ENCODE peak calls at places on chromosomes 3 and 15, in ten cellular contexts. M, N, B, A, V, Y, O, T, Q and P are unnamed samples.

GRCh38 chr3:99502871-99503270 is 135.5 kb upstream of the COL8A1 start:
- ATAC-seq in B (no peak), Y (no peak), T (no peak), M (no peak), N (no peak), A (no peak), Q (peak), O (no peak), V (no peak), P (no peak)

GRCh38 chr3:64667887-64668581 is 19.8 kb downstream of the ADAMTS9 start:
- ATAC-seq in Y (no peak), Q (no peak), T (peak), N (no peak), M (no peak), V (peak), B (no peak), O (peak), A (no peak), P (peak)

GRCh38 chr3:138682674-138683073 is 74.1 kb downstream of the FAIM start:
- ATAC-seq in M (no peak), B (no peak), Q (no peak), V (no peak), T (no peak), A (no peak), N (no peak), O (no peak), Y (no peak), P (no peak)

GRCh38 chr3:133548090-133548489 is 25.4 kb upstream of the CDV3 start:
- ATAC-seq in O (peak), B (no peak), Q (no peak), M (no peak), T (no peak), Y (no peak), V (peak), A (no peak), N (no peak), P (peak)

GRCh38 chr15:32675474-32675873 is 34.0 kb downstream of the SCG5 start:
- ATAC-seq in V (no peak), T (peak), O (no peak), Q (no peak), Y (no peak), A (no peak), M (no peak), B (no peak), N (no peak), P (no peak)

GRCh38 chr3:152309031-152309430 is 40.3 kb downstream of the MBNL1 start:
- ATAC-seq in Y (no peak), N (no peak), B (no peak), Q (no peak), O (peak), M (no peak), V (peak), T (peak), A (no peak), P (no peak)

GRCh38 chr3:78130741-78131290 is 1090.9 kb downstream of the ROBO2 start:
- ATAC-seq in V (no peak), T (no peak), Y (no peak), B (no peak), O (no peak), M (no peak), Q (no peak), A (no peak), N (no peak), P (no peak)

GRCh38 chr3:81823882-81824395 is 62.5 kb upstream of the GBE1 start:
- ATAC-seq in N (no peak), M (no peak), V (peak), Y (no peak), B (no peak), O (peak), Q (no peak), T (peak), A (no peak), P (no peak)

GRCh38 chr3:79751703-79752102 is 16.1 kb downstream of the ROBO1 start:
- ATAC-seq in B (no peak), O (no peak), Y (no peak), T (no peak), M (no peak), Q (no peak), N (no peak), A (no peak), V (no peak), P (no peak)

GRCh38 chr3:114092151-114093000 is 35.8 kb downstream of the QTRT2 start:
- ATAC-seq in A (no peak), O (peak), N (no peak), Q (no peak), Y (no peak), T (peak), B (no peak), M (no peak), V (peak), P (no peak)

GRCh38 chr3:120634539-120634938 is 38.4 kb downstream of the NDUFB4 start:
- ATAC-seq in A (no peak), T (peak), B (no peak), O (no peak), V (peak), Q (peak), N (peak), M (no peak), Y (no peak), P (no peak)

GRCh38 chr3:67558429-67558828 is 96.0 kb downstream of the SUCLG2 start:
- ATAC-seq in V (peak), Q (no peak), T (peak), B (no peak), M (no peak), A (no peak), N (no peak), O (peak), Y (no peak), P (peak)

GRCh38 chr3:178203650-178204049 is 332.6 kb upstream of the KCNMB2 start:
- ATAC-seq in M (no peak), A (no peak), B (no peak), V (no peak), T (no peak), Y (no peak), O (no peak), N (no peak), Q (no peak), P (no peak)

GRCh38 chr3:37739579-37740290 is 121.9 kb upstream of the CTDSPL start:
- ATAC-seq in V (peak), O (no peak), B (no peak), N (no peak), Q (no peak), A (no peak), T (no peak), Y (no peak), M (no peak), P (no peak)

GRCh38 chr3:37491776-37492175 is 317.4 kb upstream of the LRRFIP2 start:
- ATAC-seq in O (no peak), N (no peak), T (no peak), A (no peak), Q (no peak), B (no peak), Y (no peak), M (no peak), V (no peak), P (no peak)

GRCh38 chr15:50315814-50316630 is 39.0 kb downstream of the GABPB1 start:
- ATAC-seq in N (no peak), A (peak), V (no peak), M (no peak), Y (peak), Q (peak), O (peak), B (peak), T (peak), P (no peak)

GRCh38 chr3:65406470-65406869 is 632.2 kb downstream of the MAGI1 start:
- ATAC-seq in M (no peak), A (no peak), N (no peak), B (no peak), V (no peak), T (no peak), O (no peak), Y (no peak), Q (no peak), P (no peak)

GRCh38 chr3:141152801-141153678 is 78.6 kb upstream of the PXYLP1 start:
- ATAC-seq in B (no peak), V (peak), Q (no peak), Y (no peak), A (no peak), M (no peak), O (no peak), N (no peak), T (peak), P (no peak)